ENCODE peak calls at places on chromosomes 11 and 22, in ten cellular contexts. U, D, P, S, X, V, O, H, M and R are unnamed samples.

GRCh38 chr11:18394300-18394927 is at the start of gene LDHA:
- DNase-seq in U (peak; percentile 98), D (peak; percentile 99), P (peak; percentile 95), S (peak; percentile 99), X (peak; percentile 83), V (peak; percentile 99), O (peak; percentile 100), H (peak; percentile 99), M (peak; percentile 96), R (peak; percentile 93)

GRCh38 chr11:64826062-64826461 is 15.7 kb upstream of the MEN1 start:
- DNase-seq in U (no peak), D (no peak), P (no peak), S (no peak), X (no peak), V (no peak), O (no peak), H (no peak), M (no peak), R (no peak)

GRCh38 chr11:61888043-61888442 is 3.3 kb downstream of the FADS3 start:
- DNase-seq in U (peak; percentile 65), D (peak; percentile 93), P (peak; percentile 91), S (peak; percentile 95), X (peak; percentile 77), V (no peak), O (no peak), H (peak; percentile 94), M (no peak), R (peak; percentile 64)

GRCh38 chr22:30806391-30806861 is 111.8 kb downstream of the OSBP2 start:
- DNase-seq in U (no peak), D (no peak), P (peak; percentile 43), S (peak; percentile 50), X (peak; percentile 23), V (no peak), O (no peak), H (peak; percentile 71), M (no peak), R (no peak)

GRCh38 chr11:45777127-45777969 is 27.6 kb upstream of the SLC35C1 start:
- DNase-seq in U (no peak), D (no peak), P (peak; percentile 70), S (peak; percentile 71), X (no peak), V (no peak), O (no peak), H (no peak), M (no peak), R (no peak)

GRCh38 chr22:43879901-43880742 is 11.7 kb downstream of the PNPLA5 start:
- DNase-seq in U (no peak), D (peak; percentile 25), P (no peak), S (no peak), X (no peak), V (no peak), O (peak; percentile 24), H (no peak), M (no peak), R (no peak)

GRCh38 chr11:8906629-8907028 is 4.4 kb upstream of the AKIP1 start:
- DNase-seq in U (no peak), D (no peak), P (peak; percentile 96), S (peak; percentile 45), X (peak; percentile 47), V (no peak), O (no peak), H (peak; percentile 75), M (no peak), R (no peak)

GRCh38 chr11:129373489-129373953 is 2.1 kb upstream of the BARX2 start:
- DNase-seq in U (no peak), D (no peak), P (no peak), S (no peak), X (no peak), V (no peak), O (no peak), H (no peak), M (no peak), R (no peak)

GRCh38 chr11:13767461-13767860 is 99.0 kb downstream of the FAR1 start:
- DNase-seq in U (no peak), D (no peak), P (no peak), S (no peak), X (no peak), V (no peak), O (no peak), H (no peak), M (no peak), R (no peak)

GRCh38 chr22:39007177-39007576 is 6.9 kb upstream of the APOBEC3C start:
- DNase-seq in U (no peak), D (no peak), P (no peak), S (no peak), X (no peak), V (no peak), O (no peak), H (no peak), M (no peak), R (no peak)

GRCh38 chr22:37627091-37627490 is 12.4 kb upstream of the SH3BP1 start:
- DNase-seq in U (no peak), D (no peak), P (no peak), S (no peak), X (no peak), V (no peak), O (no peak), H (no peak), M (peak; percentile 34), R (no peak)

GRCh38 chr11:86670179-86670578 is 2.2 kb downstream of the ME3 start:
- DNase-seq in U (no peak), D (no peak), P (peak; percentile 48), S (peak; percentile 72), X (no peak), V (no peak), O (no peak), H (no peak), M (no peak), R (no peak)

GRCh38 chr22:46726066-46726985 is 11.7 kb downstream of the CERK start:
- DNase-seq in U (no peak), D (no peak), P (no peak), S (no peak), X (no peak), V (no peak), O (no peak), H (peak; percentile 33), M (no peak), R (no peak)

DNA sequence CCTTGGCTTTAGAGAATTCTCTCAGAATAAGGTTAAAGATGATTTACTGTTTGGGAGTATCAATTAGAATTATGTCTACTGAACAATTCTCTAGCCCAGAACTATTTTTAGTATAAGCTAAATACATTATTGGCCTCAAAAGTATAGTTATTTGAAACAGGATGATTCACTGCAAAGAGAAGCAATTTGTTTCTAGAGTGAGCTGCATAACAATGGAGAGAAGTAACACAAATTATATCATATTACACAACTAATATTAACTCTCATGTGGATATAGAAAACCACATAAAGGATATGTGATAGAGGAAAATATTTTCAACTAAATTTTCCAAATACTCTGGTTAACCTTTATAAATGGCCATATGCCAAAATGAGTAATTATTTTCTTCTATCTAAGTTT is 24.9 kb downstream of the PGM2L1 start:
- DNase-seq in U (no peak), D (no peak), P (peak; percentile 28), S (no peak), X (no peak), V (no peak), O (no peak), H (peak; percentile 33), M (no peak), R (no peak)
- H3K4me3 ChIP-seq in U (no peak overlapping the region), D (no peak overlapping the region), P (no peak overlapping the region), S (no peak overlapping the region), X (no peak overlapping the region), V (no peak overlapping the region), O (no peak overlapping the region), H (no peak overlapping the region), M (no peak overlapping the region), R (no peak overlapping the region)

GRCh38 chr11:15641191-15641810 is 526.6 kb downstream of the INSC start:
- DNase-seq in U (no peak), D (no peak), P (no peak), S (no peak), X (no peak), V (no peak), O (no peak), H (no peak), M (no peak), R (no peak)
- H3K4me3 ChIP-seq in U (peak overlapping the region; percentile 9), D (peak overlapping the region; percentile 16), P (no peak overlapping the region), S (no peak overlapping the region), X (no peak overlapping the region), V (no peak overlapping the region), O (no peak overlapping the region), H (no peak overlapping the region), M (no peak overlapping the region), R (no peak overlapping the region)

DNA sequence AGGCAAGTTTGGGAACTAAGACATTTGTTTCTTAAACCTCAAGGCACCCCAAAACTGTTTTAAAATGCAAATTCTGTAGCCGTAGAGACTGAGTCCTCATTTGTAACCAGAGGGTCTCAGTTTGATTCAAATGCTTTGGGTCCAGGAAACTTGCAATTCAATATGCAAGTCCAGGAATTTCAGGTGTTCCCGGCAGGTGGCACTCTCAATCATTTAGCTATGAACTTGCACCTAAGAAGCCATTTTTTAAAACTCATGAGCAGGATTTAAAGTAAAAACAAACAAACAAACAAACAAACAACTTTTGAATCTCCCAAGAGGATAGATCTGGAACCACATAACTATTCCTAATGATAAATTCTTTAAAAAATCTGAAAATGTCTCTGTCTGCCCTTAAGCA is 8.7 kb upstream of the ABTB2 start:
- DNase-seq in U (no peak), D (no peak), P (peak; percentile 67), S (peak; percentile 44), X (no peak), V (no peak), O (no peak), H (no peak), M (no peak), R (no peak)
- H3K4me3 ChIP-seq in U (no peak overlapping the region), D (no peak overlapping the region), P (no peak overlapping the region), S (no peak overlapping the region), X (no peak overlapping the region), V (no peak overlapping the region), O (no peak overlapping the region), H (no peak overlapping the region), M (no peak overlapping the region), R (no peak overlapping the region)

GRCh38 chr11:72702096-72702495 is 27.9 kb upstream of the PDE2A start:
- DNase-seq in U (no peak), D (no peak), P (no peak), S (no peak), X (no peak), V (no peak), O (no peak), H (no peak), M (no peak), R (no peak)
- H3K4me3 ChIP-seq in U (peak overlapping the region; percentile 45), D (peak overlapping the region; percentile 34), P (peak overlapping the region; percentile 52), S (peak overlapping the region; percentile 13), X (no peak overlapping the region), V (no peak overlapping the region), O (no peak overlapping the region), H (no peak overlapping the region), M (no peak overlapping the region), R (no peak overlapping the region)

DNA sequence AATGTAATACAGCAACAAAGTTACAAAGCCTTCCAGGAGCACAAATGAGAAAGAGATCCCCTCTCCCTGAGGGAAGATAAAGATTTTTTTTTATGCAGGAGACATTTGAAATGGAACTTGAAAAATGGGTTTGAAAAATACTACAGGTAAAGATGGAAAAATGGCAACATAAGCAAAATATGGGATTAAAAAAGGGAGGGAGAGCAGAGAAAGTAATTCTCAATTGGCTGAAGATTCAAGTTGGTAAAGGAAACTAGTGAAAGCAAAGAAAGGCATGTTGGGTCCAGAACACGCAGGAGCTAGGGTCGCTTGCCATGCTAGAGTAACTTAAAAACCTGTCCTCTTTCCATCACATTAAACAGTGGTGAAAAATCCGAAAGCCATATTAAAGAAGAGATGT is 1.5 kb downstream of the ZW10 start:
- DNase-seq in U (no peak), D (no peak), P (no peak), S (no peak), X (no peak), V (no peak), O (no peak), H (no peak), M (no peak), R (no peak)
- H3K4me3 ChIP-seq in U (peak overlapping the region; percentile 84), D (peak overlapping the region; percentile 75), P (peak overlapping the region; percentile 15), S (no peak overlapping the region), X (no peak overlapping the region), V (no peak overlapping the region), O (no peak overlapping the region), H (no peak overlapping the region), M (no peak overlapping the region), R (no peak overlapping the region)